ENCODE peak calls at places on chromosomes 5 and 9, in seven cellular contexts. One of them, this sample, is unnamed.
A peak's percentile ranks its signal among the peaks of the same experiment; 100 is the strongest.

GRCh38 chr9:87684627-87685204 is 41.2 kb upstream of the CTSL start:
- DNase-seq in HCT116: peak; percentile 15
- DNase-seq in H1: peak; percentile 84
- DNase-seq in K562: peak; percentile 64
- DNase-seq in GM12878: no peak
- DNase-seq in HepG2: peak; percentile 19
- DNase-seq in IMR-90: peak; percentile 24
- DNase-seq in this sample: peak; percentile 30

GRCh38 chr9:109387206-109387605 is 66.3 kb upstream of the EPB41L4B start:
- DNase-seq in GM12878: no peak
- DNase-seq in HCT116: no peak
- DNase-seq in IMR-90: no peak
- DNase-seq in K562: no peak
- DNase-seq in HepG2: no peak
- DNase-seq in H1: no peak
- DNase-seq in this sample: no peak

GRCh38 chr9:17656889-17657288 is 78.0 kb downstream of the SH3GL2 start:
- DNase-seq in H1: no peak
- DNase-seq in GM12878: no peak
- DNase-seq in IMR-90: no peak
- DNase-seq in HepG2: no peak
- DNase-seq in K562: no peak
- DNase-seq in HCT116: no peak
- DNase-seq in this sample: no peak

GRCh38 chr9:100354121-100354800 is 1.5 kb upstream of the TEX10 start:
- DNase-seq in GM12878: no peak
- DNase-seq in HepG2: no peak
- DNase-seq in HCT116: no peak
- DNase-seq in H1: no peak
- DNase-seq in IMR-90: no peak
- DNase-seq in K562: no peak
- DNase-seq in this sample: no peak

GRCh38 chr5:161925960-161926359 is 78.0 kb downstream of the GABRA1 start:
- DNase-seq in K562: no peak
- DNase-seq in HCT116: no peak
- DNase-seq in H1: peak; percentile 46
- DNase-seq in IMR-90: no peak
- DNase-seq in GM12878: no peak
- DNase-seq in HepG2: no peak
- DNase-seq in this sample: no peak

GRCh38 chr9:111001471-111001870 is 36.8 kb downstream of the LPAR1 start:
- DNase-seq in HepG2: no peak
- DNase-seq in HCT116: no peak
- DNase-seq in K562: no peak
- DNase-seq in IMR-90: no peak
- DNase-seq in H1: no peak
- DNase-seq in GM12878: no peak
- DNase-seq in this sample: no peak

GRCh38 chr5:174186096-174186495 is 140.6 kb downstream of the NSG2 start:
- DNase-seq in K562: no peak
- DNase-seq in IMR-90: no peak
- DNase-seq in HepG2: no peak
- DNase-seq in H1: no peak
- DNase-seq in GM12878: no peak
- DNase-seq in HCT116: no peak
- DNase-seq in this sample: no peak

GRCh38 chr9:95753762-95754465 is 121.6 kb upstream of the ERCC6L2 start:
- DNase-seq in HCT116: no peak
- DNase-seq in GM12878: no peak
- DNase-seq in H1: no peak
- DNase-seq in K562: no peak
- DNase-seq in IMR-90: no peak
- DNase-seq in HepG2: no peak
- DNase-seq in this sample: peak; percentile 20

GRCh38 chr5:132525299-132525724 is 18.0 kb downstream of the IL5 start:
- DNase-seq in IMR-90: no peak
- DNase-seq in HepG2: no peak
- DNase-seq in GM12878: peak; percentile 97
- DNase-seq in K562: no peak
- DNase-seq in H1: no peak
- DNase-seq in HCT116: no peak
- DNase-seq in this sample: no peak
- H3K27ac ChIP-seq in IMR-90: no peak overlapping the region
- H3K27ac ChIP-seq in HepG2: no peak overlapping the region
- H3K27ac ChIP-seq in GM12878: peak overlapping the region; percentile 84
- H3K27ac ChIP-seq in K562: no peak overlapping the region
- H3K27ac ChIP-seq in H1: no peak overlapping the region
- H3K27ac ChIP-seq in HCT116: no peak overlapping the region
- H3K27ac ChIP-seq in this sample: no peak overlapping the region

DNA sequence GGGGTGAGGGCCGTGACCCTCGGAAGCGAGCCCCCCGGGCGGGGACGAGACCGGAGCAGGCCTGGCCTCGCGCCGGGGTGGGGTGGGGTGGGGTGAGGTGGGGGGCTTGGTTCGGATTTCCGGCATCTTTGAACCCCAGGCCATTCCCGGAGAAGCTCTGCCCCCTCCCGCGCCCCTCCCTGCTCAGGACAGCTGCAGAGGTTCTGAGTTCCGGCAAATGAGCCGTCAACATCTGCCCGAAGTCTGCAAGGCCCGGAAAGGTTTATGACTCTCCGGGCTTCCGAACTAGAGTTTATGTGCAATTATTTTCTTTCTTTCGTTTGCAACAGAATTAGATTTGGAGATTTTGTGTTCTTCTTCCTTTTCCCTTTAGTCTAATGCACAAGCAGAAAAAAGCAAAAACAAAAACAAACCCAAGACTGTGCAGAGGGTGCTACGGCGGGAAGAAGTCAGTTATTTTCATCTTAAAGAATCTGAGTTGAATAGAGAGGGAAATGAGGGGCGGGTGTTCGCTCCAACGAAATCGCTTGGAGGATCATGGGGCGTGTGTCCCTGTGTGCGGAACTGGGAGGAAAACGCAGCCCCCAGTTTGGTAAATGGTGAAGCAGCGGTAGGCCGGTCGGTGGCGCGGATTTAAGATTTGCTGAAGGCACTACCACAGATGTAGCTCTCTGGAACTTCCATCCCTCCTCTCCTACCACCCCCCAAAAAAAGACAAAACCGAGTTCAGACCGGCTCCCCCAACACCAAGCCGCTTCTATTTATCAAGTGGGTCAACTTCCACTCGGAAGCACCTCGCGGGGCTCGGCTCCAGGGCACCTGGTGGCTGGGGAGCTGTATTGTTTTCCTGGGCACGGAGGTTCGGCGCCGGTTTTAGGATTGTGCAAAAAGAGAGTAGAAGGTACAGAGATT is 4.8 kb downstream of the LHX2 start:
- DNase-seq in K562: no peak
- DNase-seq in HepG2: no peak
- DNase-seq in HCT116: no peak
- DNase-seq in GM12878: no peak
- DNase-seq in H1: peak; percentile 53
- DNase-seq in IMR-90: no peak
- DNase-seq in this sample: no peak
- H2AFZ ChIP-seq in K562: no peak overlapping the region
- H2AFZ ChIP-seq in HepG2: no peak overlapping the region
- H2AFZ ChIP-seq in HCT116: no peak overlapping the region
- H2AFZ ChIP-seq in GM12878: no peak overlapping the region
- H2AFZ ChIP-seq in H1: no peak overlapping the region
- H2AFZ ChIP-seq in IMR-90: no peak overlapping the region
- H2AFZ ChIP-seq in this sample: no peak overlapping the region

GRCh38 chr5:147831465-147831864 is at the start of gene SPINK1:
- DNase-seq in IMR-90: no peak
- DNase-seq in H1: no peak
- DNase-seq in K562: no peak
- DNase-seq in HCT116: no peak
- DNase-seq in GM12878: no peak
- DNase-seq in HepG2: no peak
- DNase-seq in this sample: no peak

GRCh38 chr5:147835386-147835798 is 3.9 kb upstream of the SPINK1 start:
- DNase-seq in H1: no peak
- DNase-seq in HepG2: peak; percentile 94
- DNase-seq in GM12878: no peak
- DNase-seq in HCT116: no peak
- DNase-seq in K562: no peak
- DNase-seq in IMR-90: no peak
- DNase-seq in this sample: no peak

DNA sequence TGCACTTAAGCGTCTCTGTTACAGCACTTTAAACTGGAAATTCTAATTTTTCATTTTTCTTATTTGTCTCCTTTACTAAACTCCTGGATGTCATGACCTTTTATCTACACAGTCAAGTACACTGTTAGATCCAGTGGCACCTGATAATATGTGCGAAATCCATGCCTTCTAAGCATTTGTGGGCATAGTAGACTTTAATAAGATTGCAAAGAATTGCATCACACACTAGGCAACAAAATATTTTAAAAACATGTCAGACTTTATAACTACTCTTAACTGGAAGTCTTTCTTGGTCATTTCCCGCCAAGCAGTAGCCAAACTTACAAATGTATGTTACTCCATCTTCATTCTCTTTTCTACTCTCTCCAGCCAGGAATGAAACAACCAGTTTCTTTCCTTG is 5.0 kb upstream of the SPINK1 start:
- DNase-seq in GM12878: no peak
- DNase-seq in HepG2: no peak
- DNase-seq in H1: no peak
- DNase-seq in IMR-90: no peak
- DNase-seq in K562: no peak
- DNase-seq in HCT116: no peak
- DNase-seq in this sample: no peak
- TF ChIP-seq POLR2A in GM12878: no peak
- TF ChIP-seq POLR2A in HepG2: no peak
- TF ChIP-seq POLR2A in H1: no peak
- TF ChIP-seq POLR2A in IMR-90: no peak
- TF ChIP-seq POLR2A in K562: no peak
- TF ChIP-seq POLR2A in HCT116: no peak
- TF ChIP-seq POLR2A in this sample: no peak

GRCh38 chr5:116467444-116467843 is 107.2 kb downstream of the SEMA6A start:
- DNase-seq in HepG2: no peak
- DNase-seq in K562: no peak
- DNase-seq in GM12878: no peak
- DNase-seq in IMR-90: no peak
- DNase-seq in HCT116: no peak
- DNase-seq in H1: no peak
- DNase-seq in this sample: no peak
- H3K27ac ChIP-seq in HepG2: no peak overlapping the region
- H3K27ac ChIP-seq in K562: no peak overlapping the region
- H3K27ac ChIP-seq in GM12878: no peak overlapping the region
- H3K27ac ChIP-seq in IMR-90: no peak overlapping the region
- H3K27ac ChIP-seq in HCT116: no peak overlapping the region
- H3K27ac ChIP-seq in H1: no peak overlapping the region
- H3K27ac ChIP-seq in this sample: no peak overlapping the region

GRCh38 chr5:91946870-91947269 is 563.8 kb upstream of the ARRDC3 start:
- DNase-seq in HCT116: no peak
- DNase-seq in K562: no peak
- DNase-seq in IMR-90: no peak
- DNase-seq in HepG2: no peak
- DNase-seq in GM12878: no peak
- DNase-seq in H1: no peak
- DNase-seq in this sample: no peak
- H2AFZ ChIP-seq in HCT116: no peak overlapping the region
- H2AFZ ChIP-seq in K562: no peak overlapping the region
- H2AFZ ChIP-seq in IMR-90: no peak overlapping the region
- H2AFZ ChIP-seq in HepG2: no peak overlapping the region
- H2AFZ ChIP-seq in GM12878: no peak overlapping the region
- H2AFZ ChIP-seq in H1: no peak overlapping the region
- H2AFZ ChIP-seq in this sample: no peak overlapping the region

DNA sequence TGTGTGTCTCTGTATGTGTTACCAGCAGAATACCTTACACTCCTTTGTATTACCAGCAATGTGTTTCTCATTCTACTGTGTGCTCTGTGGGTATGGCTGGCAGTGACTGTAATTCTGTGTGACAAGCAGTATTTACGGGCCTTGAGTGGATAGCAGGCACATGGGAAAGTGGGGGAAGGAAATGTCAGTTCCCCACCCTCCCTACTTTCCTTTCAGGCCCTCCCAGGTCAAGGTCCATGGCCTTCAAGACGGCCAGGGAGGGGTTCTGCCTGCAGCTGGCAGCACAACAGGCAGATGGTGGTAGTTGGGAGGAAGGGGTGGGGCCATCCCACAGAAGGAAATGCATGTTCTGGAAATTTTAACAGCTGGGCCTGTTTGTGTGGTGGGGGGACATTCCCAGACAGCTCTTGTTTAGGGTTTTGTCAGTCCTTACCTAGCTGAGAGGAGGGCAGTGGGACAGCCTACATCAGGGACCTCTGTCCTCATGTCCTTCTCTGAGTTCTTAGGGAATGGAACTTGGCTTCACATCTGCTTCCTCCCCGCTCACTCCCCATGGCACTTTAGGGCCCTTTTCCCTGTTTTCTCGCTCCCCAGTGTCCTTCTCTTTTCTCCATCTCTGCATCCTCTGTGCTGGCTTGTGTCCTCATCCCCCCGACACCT is 14.6 kb upstream of the TNIP1 start:
- DNase-seq in H1: no peak
- DNase-seq in IMR-90: no peak
- DNase-seq in HepG2: no peak
- DNase-seq in K562: no peak
- DNase-seq in HCT116: no peak
- DNase-seq in GM12878: no peak
- DNase-seq in this sample: peak; percentile 64
- TF ChIP-seq POLR2A in H1: peak; percentile 27
- TF ChIP-seq POLR2A in IMR-90: no peak
- TF ChIP-seq POLR2A in HepG2: peak; percentile 24
- TF ChIP-seq POLR2A in K562: no peak
- TF ChIP-seq POLR2A in HCT116: no peak
- TF ChIP-seq POLR2A in GM12878: no peak
- TF ChIP-seq POLR2A in this sample: peak; percentile 33